ENCODE peak calls at places on chromosomes 7 and 10, in ten cellular contexts. D is cardiac muscle cell, C is H9, S is tibial nerve, J is mammary epithelial cell, U is heart left ventricle, R is heart right ventricle, T is HepG2, G is lower lobe of right lung, O is trophoblast cell. F is an unnamed sample.

GRCh38 chr7:73703985-73704639 is 15.4 kb downstream of the STX1A start:
- DNase-seq in R (peak; percentile 46), O (peak; percentile 80), D (peak; percentile 56), G (peak; percentile 65), J (no peak), T (no peak), S (peak; percentile 24), C (peak; percentile 96), U (no peak), F (peak; percentile 88)

GRCh38 chr10:7134448-7134847 is 276.4 kb downstream of the SFMBT2 start:
- DNase-seq in R (no peak), S (no peak), U (no peak), J (no peak), G (no peak), D (no peak), C (no peak), T (no peak), O (no peak), F (no peak)

GRCh38 chr7:80677629-80678028 is 39.2 kb downstream of the CD36 start:
- DNase-seq in J (peak; percentile 20), U (no peak), O (no peak), D (no peak), R (no peak), C (no peak), G (no peak), T (no peak), S (no peak), F (no peak)

GRCh38 chr10:31866118-31866670 is 62.4 kb downstream of the ARHGAP12 start:
- DNase-seq in C (no peak), J (peak; percentile 46), S (no peak), G (no peak), O (no peak), D (no peak), T (no peak), U (no peak), R (no peak), F (no peak)

GRCh38 chr7:20288036-20288435 is 42.7 kb upstream of the ITGB8 start:
- DNase-seq in R (no peak), D (peak; percentile 37), J (no peak), S (no peak), O (no peak), G (no peak), U (no peak), C (no peak), T (no peak), F (no peak)

GRCh38 chr7:102395620-102395957 is 574 bp upstream of the PRKRIP1 start:
- DNase-seq in U (no peak), C (no peak), O (no peak), S (no peak), T (no peak), J (no peak), G (no peak), D (peak; percentile 22), R (no peak), F (no peak)

GRCh38 chr10:113305871-113306270 is 247.0 kb upstream of the HABP2 start:
- DNase-seq in J (no peak), T (no peak), G (no peak), R (no peak), D (peak; percentile 79), S (no peak), U (no peak), O (peak; percentile 89), C (no peak), F (no peak)

GRCh38 chr10:126350216-126350992 is 37.9 kb downstream of the ADAM12 start:
- DNase-seq in R (no peak), D (peak; percentile 74), C (no peak), U (no peak), T (no peak), G (no peak), S (no peak), O (peak; percentile 92), J (peak; percentile 85), F (no peak)

GRCh38 chr7:126119981-126120380 is 1132.8 kb downstream of the GRM8 start:
- DNase-seq in J (no peak), C (no peak), U (no peak), O (no peak), D (no peak), T (no peak), R (no peak), G (no peak), S (no peak), F (no peak)

GRCh38 chr7:78873117-78873516 is 580.4 kb downstream of the MAGI2 start:
- DNase-seq in R (no peak), O (no peak), G (no peak), U (no peak), J (no peak), D (no peak), C (peak; percentile 55), T (no peak), S (no peak), F (no peak)

GRCh38 chr10:48505394-48506112 is 99.3 kb downstream of the ARHGAP22 start:
- DNase-seq in T (no peak), R (no peak), U (no peak), S (no peak), C (peak; percentile 73), O (no peak), J (no peak), D (no peak), G (no peak), F (no peak)

GRCh38 chr10:130493446-130494198 is 357.4 kb downstream of the GLRX3 start:
- DNase-seq in C (no peak), J (no peak), S (no peak), O (peak; percentile 73), G (no peak), D (no peak), T (no peak), R (no peak), U (no peak), F (no peak)

GRCh38 chr10:130493021-130493420 is 356.8 kb downstream of the GLRX3 start:
- DNase-seq in C (no peak), O (peak; percentile 80), G (no peak), D (no peak), T (no peak), S (no peak), U (no peak), J (no peak), R (no peak), F (no peak)

GRCh38 chr10:130491011-130491697 is 355.0 kb downstream of the GLRX3 start:
- DNase-seq in S (no peak), O (peak; percentile 44), G (no peak), C (no peak), T (no peak), D (no peak), R (no peak), U (no peak), J (no peak), F (no peak)

GRCh38 chr10:130491698-130492050 is 355.5 kb downstream of the GLRX3 start:
- DNase-seq in S (no peak), C (no peak), T (no peak), J (no peak), O (no peak), R (no peak), G (no peak), D (no peak), U (no peak), F (no peak)

GRCh38 chr10:130492266-130492934 is 356.2 kb downstream of the GLRX3 start:
- DNase-seq in C (no peak), O (no peak), T (no peak), R (no peak), D (no peak), G (no peak), J (no peak), S (no peak), U (no peak), F (no peak)
- H3K9me3 ChIP-seq in C (no peaks in the 10 kb centered on the region), O (no peaks in the 10 kb centered on the region), T (no peaks in the 10 kb centered on the region), R (no peaks in the 10 kb centered on the region), D (no peaks in the 10 kb centered on the region), G (no peaks in the 10 kb centered on the region), J (peaks cover 39% of the 10 kb centered on the region), S (no peaks in the 10 kb centered on the region), U (no peaks in the 10 kb centered on the region), F (no peaks in the 10 kb centered on the region)

DNA sequence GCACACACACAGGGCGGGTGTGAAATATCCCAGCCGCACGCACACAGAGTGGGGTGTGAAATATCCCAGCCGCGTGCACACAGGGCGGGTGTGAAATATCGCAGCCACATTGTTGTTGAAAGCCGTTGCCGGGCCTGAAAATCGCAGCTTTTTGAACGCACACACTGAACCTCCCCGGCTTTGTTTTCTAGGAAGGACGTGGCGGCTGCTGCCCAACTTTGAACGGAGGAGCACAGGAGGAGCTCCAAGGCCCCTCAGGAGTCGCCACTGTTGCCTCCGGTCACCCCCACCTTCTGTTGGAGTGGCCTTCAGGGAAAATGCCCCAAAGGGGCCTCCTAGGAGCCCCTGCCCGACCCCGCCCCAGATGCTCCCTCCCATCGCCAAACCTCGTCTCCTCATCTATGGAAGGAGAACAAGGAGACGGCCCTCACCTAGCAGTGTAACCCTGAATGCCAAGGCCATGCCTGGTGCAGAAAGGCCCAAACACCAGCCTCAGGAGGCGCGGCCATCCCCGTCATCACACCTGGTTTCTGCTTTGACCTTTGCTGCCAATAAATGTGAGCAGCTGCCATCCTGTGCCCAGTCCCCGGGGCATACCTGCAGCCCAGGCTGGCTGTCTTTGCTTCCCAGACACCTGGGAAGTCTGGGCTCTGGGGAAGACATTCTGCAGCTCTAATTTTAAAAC is 318.6 kb downstream of the PTPRN2 start:
- DNase-seq in O (no peak), S (no peak), U (no peak), C (no peak), T (no peak), D (no peak), J (no peak), G (no peak), R (no peak), F (no peak)
- H3K9me3 ChIP-seq in O (peaks cover 57% of the 10 kb centered on the region), S (no peaks in the 10 kb centered on the region), U (no peaks in the 10 kb centered on the region), C (no peaks in the 10 kb centered on the region), T (no peaks in the 10 kb centered on the region), D (no peaks in the 10 kb centered on the region), J (peaks cover 43% of the 10 kb centered on the region), G (no peaks in the 10 kb centered on the region), R (no peaks in the 10 kb centered on the region), F (peaks cover 7% of the 10 kb centered on the region)

GRCh38 chr7:55618913-55619312 is 46.6 kb upstream of the VOPP1 start:
- DNase-seq in C (no peak), U (no peak), R (no peak), T (no peak), G (no peak), J (no peak), S (no peak), D (no peak), O (no peak), F (no peak)

GRCh38 chr7:55623617-55624016 is 51.3 kb upstream of the VOPP1 start:
- DNase-seq in R (no peak), O (no peak), D (no peak), C (no peak), T (no peak), S (no peak), G (no peak), U (no peak), J (no peak), F (no peak)

GRCh38 chr7:55624813-55625212 is 52.5 kb upstream of the VOPP1 start:
- DNase-seq in D (no peak), J (no peak), S (no peak), T (no peak), R (no peak), O (no peak), C (no peak), G (no peak), U (no peak), F (no peak)

GRCh38 chr7:55622241-55622835 is 50.0 kb upstream of the VOPP1 start:
- DNase-seq in O (no peak), G (no peak), R (no peak), S (no peak), D (no peak), U (no peak), C (no peak), T (no peak), J (no peak), F (no peak)
- H3K9me3 ChIP-seq in O (peaks cover 8% of the 10 kb centered on the region), G (peaks cover 5% of the 10 kb centered on the region), R (no peaks in the 10 kb centered on the region), S (no peaks in the 10 kb centered on the region), D (no peaks in the 10 kb centered on the region), U (no peaks in the 10 kb centered on the region), C (peaks cover 24% of the 10 kb centered on the region), T (peaks cover 21% of the 10 kb centered on the region), J (peaks cover 11% of the 10 kb centered on the region), F (peaks cover 6% of the 10 kb centered on the region)

GRCh38 chr7:158137516-158138328 is 449.9 kb downstream of the PTPRN2 start:
- DNase-seq in J (no peak), U (no peak), T (no peak), D (no peak), O (no peak), C (no peak), G (no peak), S (no peak), R (no peak), F (no peak)
- H3K9me3 ChIP-seq in J (peaks cover 48% of the 10 kb centered on the region), U (no peaks in the 10 kb centered on the region), T (no peaks in the 10 kb centered on the region), D (no peaks in the 10 kb centered on the region), O (peaks cover 55% of the 10 kb centered on the region), C (no peaks in the 10 kb centered on the region), G (no peaks in the 10 kb centered on the region), S (no peaks in the 10 kb centered on the region), R (no peaks in the 10 kb centered on the region), F (peaks cover 9% of the 10 kb centered on the region)

F was measured in neuronal stem cell.